ENCODE peak calls at places on chromosomes 11 and 22, in four cellular contexts. W is amniotic stem cell; Z is activated effector memory CD4-positive, alpha-beta T cell treated with anti-CD3 and anti-CD28 coated beads, Interleukin-2, amount 50 U/mL, for 16 hours; Y is stromal cell of bone marrow. Q is an unnamed sample.

GRCh38 chr11:69437001-69437875 is 44.2 kb upstream of the LINC01488 start:
- DNase-seq in W (no peak), Z (no peak), Y (no peak), Q (no peak)

GRCh38 chr11:2384723-2385041 is 7.6 kb downstream of the CD81 start:
- DNase-seq in W (no peak), Z (no peak), Y (no peak), Q (no peak)

GRCh38 chr11:85941380-85941973 is 86.3 kb downstream of the CCDC83 start:
- DNase-seq in W (peak), Z (no peak), Y (no peak), Q (no peak)

GRCh38 chr11:34214961-34215805 is 109.8 kb downstream of the NAT10 start:
- DNase-seq in W (no peak), Z (peak), Y (peak), Q (no peak)

GRCh38 chr11:45089845-45090499 is 56.5 kb upstream of the PRDM11 start:
- DNase-seq in W (no peak), Z (peak), Y (peak), Q (no peak)

GRCh38 chr22:21064917-21065864 is 19.4 kb downstream of the LRRC74B start:
- DNase-seq in W (no peak), Z (no peak), Y (no peak), Q (no peak)

GRCh38 chr22:19523240-19524169 is 705 bp downstream of the CLDN5 start:
- DNase-seq in W (no peak), Z (peak), Y (no peak), Q (no peak)

GRCh38 chr11:95925011-95925410 is 1.1 kb upstream of the MTMR2 start:
- DNase-seq in W (no peak), Z (no peak), Y (no peak), Q (no peak)

GRCh38 chr11:82927264-82927880 is 25.8 kb downstream of the DDIAS start:
- DNase-seq in W (peak), Z (no peak), Y (peak), Q (peak)

GRCh38 chr11:130600139-130600538 is 151.7 kb downstream of the ADAMTS15 start:
- DNase-seq in W (no peak), Z (no peak), Y (no peak), Q (no peak)

GRCh38 chr11:21654091-21654490 is 538.8 kb upstream of the ANO5 start:
- DNase-seq in W (no peak), Z (no peak), Y (no peak), Q (no peak)

GRCh38 chr11:1837171-1838076 is 1.4 kb upstream of the TNNI2 start:
- DNase-seq in W (peak), Z (peak), Y (no peak), Q (no peak)

GRCh38 chr11:79087238-79087956 is 353.4 kb downstream of the TENM4 start:
- DNase-seq in W (no peak), Z (no peak), Y (no peak), Q (no peak)

GRCh38 chr22:42283288-42284229 is 13.1 kb upstream of the TCF20 start:
- DNase-seq in W (no peak), Z (peak), Y (no peak), Q (no peak)

GRCh38 chr11:28757725-28758515 is 649.7 kb downstream of the METTL15 start:
- DNase-seq in W (no peak), Z (no peak), Y (no peak), Q (no peak)

GRCh38 chr22:21650280-21650679 is 8.2 kb downstream of the SDF2L1 start:
- DNase-seq in W (no peak), Z (no peak), Y (no peak), Q (no peak)

GRCh38 chr22:24179478-24180210 is 1.6 kb upstream of the SUSD2 start:
- DNase-seq in W (no peak), Z (no peak), Y (no peak), Q (no peak)

GRCh38 chr11:65493367-65494176 is 5.3 kb upstream of the MALAT1 start:
- DNase-seq in W (peak), Z (no peak), Y (peak), Q (no peak)

GRCh38 chr22:47225080-47225930 is 462.9 kb downstream of the TBC1D22A start:
- DNase-seq in W (no peak), Z (no peak), Y (no peak), Q (no peak)

GRCh38 chr11:61486779-61487178 is 21.8 kb upstream of the LRRC10B start:
- DNase-seq in W (no peak), Z (no peak), Y (no peak), Q (no peak)

GRCh38 chr11:77789731-77790476 is 30.6 kb downstream of the RSF1 start:
- DNase-seq in W (no peak), Z (no peak), Y (no peak), Q (no peak)

GRCh38 chr22:35538801-35539321 is 1.8 kb upstream of the RASD2 start:
- DNase-seq in W (no peak), Z (peak), Y (no peak), Q (no peak)

GRCh38 chr11:126839496-126839895 is 161.1 kb downstream of the KIRREL3 start:
- DNase-seq in W (no peak), Z (no peak), Y (no peak), Q (peak)

GRCh38 chr11:12177739-12178338 is 67.4 kb downstream of the MICAL2 start:
- DNase-seq in W (no peak), Z (no peak), Y (no peak), Q (no peak)

GRCh38 chr22:36107436-36107835 is 53.1 kb downstream of the APOL3 start:
- DNase-seq in W (no peak), Z (no peak), Y (no peak), Q (no peak)

Q was measured in SK-N-MC.